ENCODE peak calls at places on chromosomes 4 and X, in six cellular contexts. Z, A, N, L, E and H are unnamed samples.

GRCh38 chr4:70365479-70365878 is 4.9 kb downstream of the SMR3A start:
- DNase-seq in A (no peak), Z (no peak), E (no peak), L (no peak), N (no peak), H (no peak)

GRCh38 chrX:154855256-154855655 is 20.8 kb upstream of the SMIM9 start:
- DNase-seq in Z (no peak), N (peak), L (no peak), A (no peak), E (no peak), H (no peak)

GRCh38 chrX:70422886-70423336 is at the start of gene GDPD2:
- DNase-seq in N (peak), E (no peak), L (no peak), A (no peak), Z (no peak), H (no peak)

GRCh38 chr4:74166823-74167222 is 8.9 kb downstream of the MTHFD2L start:
- DNase-seq in Z (no peak), E (no peak), A (no peak), L (no peak), N (no peak), H (no peak)

GRCh38 chr4:38869511-38869910 is 1.9 kb downstream of the FAM114A1 start:
- DNase-seq in N (no peak), L (no peak), A (no peak), E (no peak), Z (no peak), H (no peak)

GRCh38 chr4:88027611-88028608 is 20.5 kb downstream of the PKD2 start:
- DNase-seq in L (peak), N (no peak), E (no peak), Z (no peak), A (no peak), H (no peak)

GRCh38 chr4:113636877-113637276 is 124.7 kb downstream of the CAMK2D start:
- DNase-seq in N (no peak), L (peak), E (no peak), A (no peak), Z (no peak), H (no peak)

GRCh38 chr4:14410469-14410868 is 591.8 kb upstream of the CPEB2 start:
- DNase-seq in E (no peak), L (no peak), N (no peak), A (no peak), Z (no peak), H (no peak)

GRCh38 chr4:87353592-87353991 is 30.9 kb upstream of the HSD17B13 start:
- DNase-seq in L (peak), A (no peak), E (no peak), N (peak), Z (no peak), H (no peak)

GRCh38 chr4:48909697-48910096 is 3.1 kb upstream of the OCIAD2 start:
- DNase-seq in N (no peak), E (no peak), A (no peak), L (peak), Z (no peak), H (no peak)

GRCh38 chr4:176302283-176303275 is 17.2 kb upstream of the SPCS3 start:
- DNase-seq in N (no peak), A (no peak), Z (no peak), E (no peak), L (peak), H (no peak)

GRCh38 chr4:109319156-109319555 is 16.7 kb upstream of the COL25A1 start:
- DNase-seq in N (no peak), A (no peak), L (no peak), Z (no peak), E (no peak), H (no peak)

GRCh38 chr4:140818433-140818832 is 62.2 kb upstream of the TBC1D9 start:
- DNase-seq in E (no peak), A (no peak), N (no peak), L (no peak), Z (no peak), H (no peak)

GRCh38 chrX:88940904-88941303 is 193.9 kb downstream of the CPXCR1 start:
- DNase-seq in E (no peak), N (no peak), Z (no peak), A (no peak), L (no peak), H (no peak)

GRCh38 chr4:13982008-13982407 is 354.5 kb upstream of the BOD1L1 start:
- DNase-seq in E (no peak), L (no peak), N (no peak), A (no peak), Z (no peak), H (no peak)

GRCh38 chrX:46333550-46333949 is 211.7 kb downstream of the ZNF674 start:
- DNase-seq in A (no peak), L (no peak), Z (no peak), E (no peak), N (no peak), H (no peak)

GRCh38 chr4:22029803-22030202 is 81.2 kb upstream of the KCNIP4 start:
- DNase-seq in A (no peak), N (peak), E (no peak), Z (no peak), L (no peak), H (no peak)

GRCh38 chr4:6746721-6747689 is 31.0 kb downstream of the BLOC1S4 start:
- DNase-seq in N (no peak), A (no peak), E (no peak), Z (no peak), L (no peak), H (no peak)

GRCh38 chr4:6758732-6759131 is 23.8 kb upstream of the KIAA0232 start:
- DNase-seq in Z (no peak), A (no peak), E (no peak), L (no peak), N (no peak), H (no peak)

GRCh38 chr4:142126890-142127497 is 490.6 kb downstream of the IL15 start:
- DNase-seq in Z (no peak), L (peak), E (no peak), N (peak), A (no peak), H (no peak)

GRCh38 chrX:72306851-72307645 is 1.3 kb upstream of the CITED1 start:
- DNase-seq in A (peak), Z (no peak), E (no peak), N (peak), L (peak), H (peak)

GRCh38 chrX:103215037-103215767 is at the start of gene BEX4:
- DNase-seq in E (peak), L (peak), A (peak), Z (peak), N (peak), H (peak)

GRCh38 chr4:121656269-121656641 is 40.5 kb downstream of the ANXA5 start:
- DNase-seq in Z (no peak), L (peak), E (no peak), N (peak), A (no peak), H (no peak)

GRCh38 chr4:139795915-139796314 is 130.3 kb downstream of the MGST2 start:
- DNase-seq in Z (no peak), A (no peak), N (no peak), L (peak), E (no peak), H (no peak)

GRCh38 chr4:141807073-141807472 is 170.7 kb downstream of the IL15 start:
- DNase-seq in E (no peak), N (no peak), L (peak), A (no peak), Z (no peak), H (no peak)

GRCh38 chr4:26525751-26526150 is 35.5 kb upstream of the CCKAR start:
- DNase-seq in L (no peak), A (no peak), Z (no peak), N (no peak), E (no peak), H (no peak)

GRCh38 chr4:169311643-169312365 is 41.0 kb upstream of the SH3RF1 start:
- DNase-seq in N (peak), L (peak), E (no peak), Z (no peak), A (no peak), H (no peak)

GRCh38 chrX:154731203-154731602 is 19.7 kb downstream of the GAB3 start:
- DNase-seq in Z (no peak), N (no peak), A (no peak), L (no peak), E (no peak), H (no peak)

GRCh38 chrX:95044331-95044730 is 1370.3 kb downstream of the FAM133A start:
- DNase-seq in L (no peak), E (no peak), Z (no peak), A (no peak), N (no peak), H (no peak)

GRCh38 chr4:123406862-123407261 is 10.3 kb downstream of the SPRY1 start:
- DNase-seq in A (no peak), E (no peak), L (no peak), Z (no peak), N (no peak), H (no peak)

GRCh38 chrX:114841051-114841450 is 176.4 kb downstream of the IL13RA2 start:
- DNase-seq in E (no peak), Z (no peak), A (no peak), L (peak), N (no peak), H (no peak)

GRCh38 chrX:107008034-107008433 is 8.0 kb upstream of the MORC4 start:
- DNase-seq in N (no peak), E (no peak), L (no peak), A (no peak), Z (no peak), H (no peak)

GRCh38 chr4:96504386-96504785 is 664.5 kb downstream of the PDHA2 start:
- DNase-seq in N (no peak), E (no peak), A (no peak), Z (no peak), L (no peak), H (no peak)

GRCh38 chr4:12576409-12576808 is 907.7 kb downstream of the RAB28 start:
- DNase-seq in N (no peak), L (no peak), E (no peak), A (no peak), Z (no peak), H (no peak)

GRCh38 chrX:140360284-140360683 is 144.6 kb downstream of the SOX3 start:
- DNase-seq in N (no peak), L (no peak), Z (no peak), A (no peak), E (no peak), H (no peak)

GRCh38 chrX:110397904-110398303 is 39.3 kb downstream of the RTL9 start:
- DNase-seq in L (no peak), E (peak), A (no peak), N (peak), Z (no peak), H (no peak)

GRCh38 chr4:169220446-169220845 is 50.3 kb downstream of the SH3RF1 start:
- DNase-seq in A (no peak), Z (no peak), E (no peak), N (no peak), L (no peak), H (no peak)

GRCh38 chr4:184335520-184335919 is 117.8 kb upstream of the ENPP6 start:
- DNase-seq in A (no peak), E (no peak), Z (no peak), N (no peak), L (peak), H (no peak)

GRCh38 chr4:36990108-36990872 is 254.3 kb upstream of the NWD2 start:
- DNase-seq in L (no peak), A (no peak), E (no peak), N (no peak), Z (no peak), H (no peak)

GRCh38 chr4:185820119-185821028 is 8.4 kb upstream of the SORBS2 start:
- DNase-seq in A (no peak), Z (no peak), E (no peak), L (peak), N (peak), H (no peak)

DNA sequence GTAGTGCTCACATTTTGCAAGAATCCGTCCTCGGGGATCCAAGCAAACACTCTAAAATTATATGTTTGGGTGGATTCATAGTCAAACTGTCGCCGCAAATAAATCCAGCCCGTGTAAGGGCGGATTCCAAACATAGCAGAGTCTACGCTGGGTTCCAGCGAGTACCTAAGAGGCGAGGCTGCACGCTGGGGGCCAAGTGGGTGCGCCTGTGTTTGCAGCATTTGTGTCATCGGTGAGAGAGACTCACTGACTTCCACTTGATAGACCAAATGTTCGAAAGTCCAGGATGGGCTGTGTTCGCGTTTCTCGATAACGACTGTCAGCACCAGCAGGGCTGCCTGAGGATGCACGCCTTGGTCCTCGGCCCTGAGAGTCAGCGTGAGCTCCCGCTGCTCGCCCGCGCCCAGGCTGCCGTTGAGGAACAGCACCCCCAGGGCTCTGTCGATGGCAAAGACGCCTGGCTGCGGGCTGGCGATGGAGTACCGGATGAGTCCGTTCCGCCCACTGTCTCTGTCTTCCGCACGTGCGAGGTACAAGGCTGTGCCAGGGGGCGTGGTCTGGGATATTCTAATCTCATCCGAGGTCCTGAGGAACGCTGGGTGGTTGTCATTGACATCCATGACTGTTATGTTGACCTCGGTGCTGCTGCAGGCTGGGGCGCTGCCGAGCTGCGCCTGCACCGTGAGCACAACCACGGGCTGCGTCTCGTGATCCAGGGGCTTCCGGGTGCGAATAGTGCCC is 158.7 kb downstream of the DCHS2 start:
- DNase-seq in Z (no peak), N (peak), E (no peak), A (no peak), L (no peak), H (no peak)
- TF ChIP-seq CTCF in Z (no peak), N (peak), E (no peak), A (no peak), L (peak), H (no peak)

GRCh38 chr4:1258457-1258856 is 9.5 kb upstream of the CTBP1 start:
- DNase-seq in E (no peak), L (no peak), A (no peak), Z (no peak), N (no peak), H (no peak)

GRCh38 chr4:1253831-1254230 is 4.9 kb upstream of the CTBP1 start:
- DNase-seq in E (peak), N (no peak), Z (no peak), L (no peak), A (no peak), H (no peak)

GRCh38 chr4:1252928-1253492 is 4.1 kb upstream of the CTBP1 start:
- DNase-seq in L (no peak), N (no peak), Z (no peak), A (no peak), E (no peak), H (peak)

GRCh38 chr4:1255699-1256098 is 6.8 kb upstream of the CTBP1 start:
- DNase-seq in L (no peak), A (no peak), N (no peak), Z (no peak), E (no peak), H (no peak)

GRCh38 chr4:1255151-1255550 is 6.2 kb upstream of the CTBP1 start:
- DNase-seq in L (no peak), Z (no peak), N (no peak), E (peak), A (no peak), H (peak)
- TF ChIP-seq CTCF in L (no peak), Z (no peak), N (no peak), E (no peak), A (no peak), H (no peak)

DNA sequence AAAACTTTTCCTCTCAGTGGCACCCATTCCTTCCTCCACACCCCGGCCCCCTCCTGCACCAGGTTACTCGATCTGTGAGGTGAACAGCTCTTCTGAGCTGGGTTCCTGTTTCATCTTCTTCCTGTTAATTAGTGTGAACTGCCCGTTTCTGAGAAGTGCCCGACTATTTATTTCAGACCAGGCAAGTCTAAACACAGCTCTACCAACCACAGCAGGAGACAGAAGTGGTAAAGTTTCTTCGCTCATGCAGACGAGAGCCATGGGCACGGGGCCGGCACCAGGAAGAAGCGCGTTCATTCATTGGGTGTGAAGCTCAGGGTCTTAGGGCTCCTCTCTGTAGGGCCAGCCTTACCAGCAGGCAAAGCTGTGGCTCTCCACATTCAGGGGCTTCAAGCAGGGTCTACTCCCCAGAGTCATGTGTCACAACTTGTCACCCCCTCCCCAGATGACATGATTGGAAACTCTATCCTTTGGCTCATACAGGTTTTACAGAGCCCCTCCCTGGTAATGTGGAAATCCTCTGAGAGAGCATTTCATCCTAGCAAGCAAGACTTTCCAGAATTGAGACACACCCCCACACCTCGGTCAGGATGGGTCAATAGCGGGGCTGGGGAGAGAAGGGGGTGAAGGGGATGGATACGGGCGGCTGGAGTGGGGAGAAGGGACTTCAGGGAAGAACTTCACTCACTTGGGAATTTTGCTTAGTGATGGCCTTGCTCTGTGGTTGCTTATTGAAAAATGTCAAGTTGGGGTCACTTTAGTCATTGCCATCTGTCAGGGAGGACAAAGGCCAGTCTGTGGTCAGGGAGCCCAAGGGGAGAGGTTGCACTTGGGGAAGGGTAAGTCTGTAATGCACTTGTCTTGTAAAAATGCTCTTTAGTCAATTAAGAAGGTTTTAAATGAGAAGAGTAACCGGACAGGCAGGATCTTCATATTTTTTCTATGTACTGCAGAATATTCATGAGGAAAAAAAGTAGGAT is 121.6 kb upstream of the TRIM2 start:
- DNase-seq in L (no peak), E (peak), Z (no peak), N (no peak), A (no peak), H (peak)
- TF ChIP-seq CTCF in L (no peak), E (no peak), Z (no peak), N (no peak), A (no peak), H (no peak)

DNA sequence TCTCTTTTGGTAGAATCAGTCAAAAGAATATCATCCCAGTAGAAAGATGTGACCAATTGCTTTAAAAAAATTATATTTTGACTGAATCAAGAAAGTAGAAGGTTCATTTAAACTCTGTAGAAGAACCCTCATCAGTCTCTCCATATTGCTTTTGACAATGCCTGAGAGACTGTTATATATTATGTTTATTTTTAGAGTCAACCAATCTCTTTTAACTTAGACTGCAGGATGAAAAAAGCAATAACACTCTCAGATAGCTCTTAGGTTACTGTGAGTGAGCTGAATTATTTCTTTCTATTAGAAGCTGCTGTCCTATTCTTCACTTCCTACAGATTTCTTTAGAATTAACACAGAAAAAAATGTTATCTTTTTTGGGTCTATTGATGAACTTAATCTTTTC is 38.1 kb downstream of the GALNTL6 start:
- DNase-seq in E (no peak), Z (no peak), L (no peak), N (no peak), A (no peak), H (no peak)
- TF ChIP-seq CTCF in E (no peak), Z (no peak), L (no peak), N (no peak), A (no peak), H (no peak)

GRCh38 chr4:23333556-23333945 is 556.3 kb downstream of the PPARGC1A start:
- DNase-seq in N (no peak), Z (no peak), A (no peak), E (no peak), L (peak), H (no peak)

GRCh38 chr4:23332266-23332665 is 557.6 kb downstream of the PPARGC1A start:
- DNase-seq in N (no peak), Z (no peak), A (no peak), E (no peak), L (no peak), H (no peak)

GRCh38 chr4:23337292-23337691 is 552.6 kb downstream of the PPARGC1A start:
- DNase-seq in N (peak), Z (no peak), E (no peak), A (no peak), L (no peak), H (no peak)

GRCh38 chr4:23333946-23334878 is 555.6 kb downstream of the PPARGC1A start:
- DNase-seq in L (peak), N (peak), E (no peak), Z (no peak), A (no peak), H (no peak)
- TF ChIP-seq CTCF in L (no peak), N (peak), E (no peak), Z (peak), A (no peak), H (peak)

DNA sequence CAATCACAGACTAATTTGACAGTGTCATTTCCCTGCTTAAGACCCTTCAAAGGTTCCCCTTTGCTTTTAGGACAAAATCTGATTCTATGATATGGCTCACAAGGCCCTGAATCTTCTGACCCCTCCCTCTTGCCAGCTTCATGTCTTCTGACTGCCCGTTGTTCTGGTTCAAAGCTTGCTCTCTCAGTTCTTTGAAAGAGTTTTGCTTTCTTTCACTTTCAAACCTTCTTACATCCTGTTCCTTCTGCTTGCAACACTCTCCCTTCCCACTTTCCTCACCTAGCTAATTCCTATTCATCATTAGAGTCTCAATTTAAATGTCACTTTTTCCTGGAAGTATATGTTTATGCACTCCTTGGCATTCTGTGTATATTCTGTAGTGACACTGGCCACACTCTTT is 299.2 kb downstream of the IDS start:
- DNase-seq in E (no peak), Z (no peak), L (no peak), N (no peak), A (no peak), H (no peak)
- TF ChIP-seq CTCF in E (no peak), Z (no peak), L (no peak), N (no peak), A (no peak), H (no peak)

GRCh38 chr4:103405415-103405814 is 207.3 kb upstream of the CENPE start:
- DNase-seq in N (no peak), A (no peak), E (no peak), Z (no peak), L (no peak), H (no peak)

GRCh38 chr4:103400405-103400804 is 202.3 kb upstream of the CENPE start:
- DNase-seq in A (no peak), L (peak), Z (no peak), N (no peak), E (no peak), H (no peak)

GRCh38 chr4:103402198-103402597 is 204.1 kb upstream of the CENPE start:
- DNase-seq in N (no peak), L (no peak), A (no peak), Z (no peak), E (no peak), H (no peak)

GRCh38 chr4:103403619-103404018 is 205.5 kb upstream of the CENPE start:
- DNase-seq in L (no peak), Z (no peak), E (no peak), A (no peak), N (no peak), H (no peak)
- TF ChIP-seq CTCF in L (no peak), Z (no peak), E (no peak), A (no peak), N (no peak), H (no peak)